ENCODE peak calls at places on chromosomes 1 and 21, in four cellular contexts. F is neuronal stem cell, C is lung microvascular endothelial cell, T is T-helper 17 cell. R is an unnamed sample.
A peak's percentile ranks its signal among the peaks of the same experiment; 100 is the strongest.

GRCh38 chr1:65083263-65083896 is 64.6 kb upstream of the AK4 start:
- DNase-seq in F (no peak), C (no peak), T (no peak), R (no peak)

GRCh38 chr1:39657923-39658485 is 13.9 kb downstream of the NT5C1A start:
- DNase-seq in F (peak; percentile 75), C (peak; percentile 68), T (peak; percentile 41), R (peak; percentile 89)

GRCh38 chr1:17630048-17630830 is 90.7 kb downstream of the ARHGEF10L start:
- DNase-seq in F (no peak), C (no peak), T (no peak), R (no peak)

GRCh38 chr1:60052634-60053033 is 20.9 kb downstream of the C1orf87 start:
- DNase-seq in F (no peak), C (no peak), T (no peak), R (no peak)

GRCh38 chr1:246333855-246334254 is 173.2 kb downstream of the SMYD3 start:
- DNase-seq in F (no peak), C (no peak), T (no peak), R (no peak)

GRCh38 chr21:31733521-31734149 is 1.7 kb upstream of the SCAF4 start:
- DNase-seq in F (no peak), C (no peak), T (no peak), R (no peak)

GRCh38 chr1:236148471-236148847 is 6.1 kb downstream of the GPR137B start:
- DNase-seq in F (no peak), C (no peak), T (no peak), R (no peak)

GRCh38 chr1:51327386-51327785 is 3.0 kb downstream of the TTC39A start:
- DNase-seq in F (no peak), C (no peak), T (no peak), R (no peak)

GRCh38 chr1:46466477-46467182 is 23.0 kb upstream of the DMBX1 start:
- DNase-seq in F (peak; percentile 95), C (no peak), T (no peak), R (no peak)

R was measured in NCI-H510A.